ENCODE peak calls at places on chromosome 7, in six cellular contexts. One of them, this sample, is unnamed.

GRCh38 chr7:44323381-44324203 is 1.8 kb downstream of the CAMK2B start:
- DNase-seq in Ammon's horn: no peak
- DNase-seq in mesothelial cell of epicardium: no peak
- DNase-seq in RCC 7860: no peak
- DNase-seq in A549: no peak
- DNase-seq in foreskin fibroblast: no peak
- DNase-seq in this sample: no peak

GRCh38 chr7:48285365-48285764 is 114.1 kb downstream of the ABCA13 start:
- DNase-seq in Ammon's horn: no peak
- DNase-seq in mesothelial cell of epicardium: no peak
- DNase-seq in RCC 7860: peak; percentile 18
- DNase-seq in A549: peak; percentile 16
- DNase-seq in foreskin fibroblast: peak; percentile 13
- DNase-seq in this sample: no peak

GRCh38 chr7:101094376-101094775 is 9.1 kb downstream of the TRIM56 start:
- DNase-seq in Ammon's horn: no peak
- DNase-seq in mesothelial cell of epicardium: no peak
- DNase-seq in RCC 7860: no peak
- DNase-seq in A549: no peak
- DNase-seq in foreskin fibroblast: no peak
- DNase-seq in this sample: no peak

GRCh38 chr7:124754576-124755264 is 10.9 kb downstream of the GPR37 start:
- DNase-seq in Ammon's horn: peak; percentile 80
- DNase-seq in mesothelial cell of epicardium: no peak
- DNase-seq in RCC 7860: no peak
- DNase-seq in A549: no peak
- DNase-seq in foreskin fibroblast: no peak
- DNase-seq in this sample: no peak

GRCh38 chr7:158161194-158161593 is 426.4 kb downstream of the PTPRN2 start:
- DNase-seq in Ammon's horn: no peak
- DNase-seq in mesothelial cell of epicardium: no peak
- DNase-seq in RCC 7860: no peak
- DNase-seq in A549: no peak
- DNase-seq in foreskin fibroblast: no peak
- DNase-seq in this sample: no peak

GRCh38 chr7:33841658-33842057 is 63.7 kb upstream of the BMPER start:
- DNase-seq in Ammon's horn: peak; percentile 42
- DNase-seq in mesothelial cell of epicardium: no peak
- DNase-seq in RCC 7860: peak; percentile 17
- DNase-seq in A549: peak; percentile 28
- DNase-seq in foreskin fibroblast: peak; percentile 63
- DNase-seq in this sample: no peak

GRCh38 chr7:151232272-151233110 is at the start of gene CHPF2:
- DNase-seq in Ammon's horn: peak; percentile 95
- DNase-seq in mesothelial cell of epicardium: peak; percentile 79
- DNase-seq in RCC 7860: peak; percentile 81
- DNase-seq in A549: peak; percentile 83
- DNase-seq in foreskin fibroblast: peak; percentile 95
- DNase-seq in this sample: peak; percentile 96

GRCh38 chr7:107874605-107875446 is 16.2 kb upstream of the DLD start:
- DNase-seq in Ammon's horn: peak; percentile 77
- DNase-seq in mesothelial cell of epicardium: no peak
- DNase-seq in RCC 7860: peak; percentile 53
- DNase-seq in A549: peak; percentile 66
- DNase-seq in foreskin fibroblast: peak; percentile 79
- DNase-seq in this sample: no peak

GRCh38 chr7:1691096-1691495 is 21.0 kb downstream of the ELFN1 start:
- DNase-seq in Ammon's horn: no peak
- DNase-seq in mesothelial cell of epicardium: peak; percentile 6
- DNase-seq in RCC 7860: no peak
- DNase-seq in A549: no peak
- DNase-seq in foreskin fibroblast: no peak
- DNase-seq in this sample: no peak

GRCh38 chr7:74479066-74479781 is 25.5 kb downstream of the GTF2IRD1 start:
- DNase-seq in Ammon's horn: peak; percentile 49
- DNase-seq in mesothelial cell of epicardium: no peak
- DNase-seq in RCC 7860: peak; percentile 88
- DNase-seq in A549: no peak
- DNase-seq in foreskin fibroblast: no peak
- DNase-seq in this sample: no peak

GRCh38 chr7:631291-631711 is 95.2 kb upstream of the DNAAF5 start:
- DNase-seq in Ammon's horn: no peak
- DNase-seq in mesothelial cell of epicardium: no peak
- DNase-seq in RCC 7860: no peak
- DNase-seq in A549: no peak
- DNase-seq in foreskin fibroblast: no peak
- DNase-seq in this sample: no peak

GRCh38 chr7:44727346-44728262 is 21.0 kb upstream of the ZMIZ2 start:
- DNase-seq in Ammon's horn: no peak
- DNase-seq in mesothelial cell of epicardium: no peak
- DNase-seq in RCC 7860: peak; percentile 69
- DNase-seq in A549: no peak
- DNase-seq in foreskin fibroblast: peak; percentile 86
- DNase-seq in this sample: no peak

GRCh38 chr7:36390199-36391090 is 783 bp downstream of the ANLN start:
- DNase-seq in Ammon's horn: peak; percentile 19
- DNase-seq in mesothelial cell of epicardium: peak; percentile 76
- DNase-seq in RCC 7860: peak; percentile 87
- DNase-seq in A549: peak; percentile 87
- DNase-seq in foreskin fibroblast: peak; percentile 95
- DNase-seq in this sample: peak; percentile 12

GRCh38 chr7:151623766-151624165 is 104.1 kb upstream of the RHEB start:
- DNase-seq in Ammon's horn: no peak
- DNase-seq in mesothelial cell of epicardium: no peak
- DNase-seq in RCC 7860: peak; percentile 34
- DNase-seq in A549: no peak
- DNase-seq in foreskin fibroblast: no peak
- DNase-seq in this sample: no peak

GRCh38 chr7:129502708-129503685 is 666 bp downstream of the SMKR1 start:
- DNase-seq in Ammon's horn: peak; percentile 7
- DNase-seq in mesothelial cell of epicardium: no peak
- DNase-seq in RCC 7860: no peak
- DNase-seq in A549: peak; percentile 21
- DNase-seq in foreskin fibroblast: peak; percentile 25
- DNase-seq in this sample: no peak

GRCh38 chr7:507623-508305 is 11.9 kb downstream of the PDGFA start:
- DNase-seq in Ammon's horn: no peak
- DNase-seq in mesothelial cell of epicardium: no peak
- DNase-seq in RCC 7860: no peak
- DNase-seq in A549: no peak
- DNase-seq in foreskin fibroblast: no peak
- DNase-seq in this sample: no peak

GRCh38 chr7:2529161-2530075 is 9.8 kb downstream of the LFNG start:
- DNase-seq in Ammon's horn: peak; percentile 76
- DNase-seq in mesothelial cell of epicardium: no peak
- DNase-seq in RCC 7860: peak; percentile 86
- DNase-seq in A549: peak; percentile 60
- DNase-seq in foreskin fibroblast: peak; percentile 86
- DNase-seq in this sample: no peak

GRCh38 chr7:158432369-158433270 is 155.0 kb downstream of the PTPRN2 start:
- DNase-seq in Ammon's horn: no peak
- DNase-seq in mesothelial cell of epicardium: no peak
- DNase-seq in RCC 7860: no peak
- DNase-seq in A549: peak; percentile 96
- DNase-seq in foreskin fibroblast: no peak
- DNase-seq in this sample: no peak

GRCh38 chr7:150410131-150410530 is 31.0 kb downstream of the ZNF775 start:
- DNase-seq in Ammon's horn: no peak
- DNase-seq in mesothelial cell of epicardium: no peak
- DNase-seq in RCC 7860: no peak
- DNase-seq in A549: no peak
- DNase-seq in foreskin fibroblast: no peak
- DNase-seq in this sample: no peak

GRCh38 chr7:16939161-16939560 is 57.4 kb upstream of the AGR3 start:
- DNase-seq in Ammon's horn: no peak
- DNase-seq in mesothelial cell of epicardium: no peak
- DNase-seq in RCC 7860: no peak
- DNase-seq in A549: no peak
- DNase-seq in foreskin fibroblast: no peak
- DNase-seq in this sample: no peak

GRCh38 chr7:149720372-149721083 is 52.9 kb downstream of the ZNF467 start:
- DNase-seq in Ammon's horn: peak; percentile 93
- DNase-seq in mesothelial cell of epicardium: no peak
- DNase-seq in RCC 7860: peak; percentile 79
- DNase-seq in A549: no peak
- DNase-seq in foreskin fibroblast: peak; percentile 41
- DNase-seq in this sample: no peak

GRCh38 chr7:152923711-152924110 is 164.2 kb downstream of the ACTR3B start:
- DNase-seq in Ammon's horn: no peak
- DNase-seq in mesothelial cell of epicardium: no peak
- DNase-seq in RCC 7860: no peak
- DNase-seq in A549: no peak
- DNase-seq in foreskin fibroblast: no peak
- DNase-seq in this sample: no peak

GRCh38 chr7:148993193-148993592 is 35.1 kb downstream of the PDIA4 start:
- DNase-seq in Ammon's horn: no peak
- DNase-seq in mesothelial cell of epicardium: no peak
- DNase-seq in RCC 7860: no peak
- DNase-seq in A549: no peak
- DNase-seq in foreskin fibroblast: no peak
- DNase-seq in this sample: no peak

GRCh38 chr7:52689912-52690311 is 345.5 kb upstream of the POM121L12 start:
- DNase-seq in Ammon's horn: no peak
- DNase-seq in mesothelial cell of epicardium: no peak
- DNase-seq in RCC 7860: peak; percentile 9
- DNase-seq in A549: no peak
- DNase-seq in foreskin fibroblast: no peak
- DNase-seq in this sample: no peak

GRCh38 chr7:151714201-151714600 is 162.7 kb downstream of the PRKAG2 start:
- DNase-seq in Ammon's horn: no peak
- DNase-seq in mesothelial cell of epicardium: no peak
- DNase-seq in RCC 7860: no peak
- DNase-seq in A549: no peak
- DNase-seq in foreskin fibroblast: no peak
- DNase-seq in this sample: no peak

GRCh38 chr7:12490105-12490688 is 80.3 kb upstream of the SCIN start:
- DNase-seq in Ammon's horn: peak; percentile 7
- DNase-seq in mesothelial cell of epicardium: no peak
- DNase-seq in RCC 7860: peak; percentile 33
- DNase-seq in A549: peak; percentile 49
- DNase-seq in foreskin fibroblast: peak; percentile 47
- DNase-seq in this sample: no peak

GRCh38 chr7:104772405-104772821 is 241.6 kb upstream of the KMT2E start:
- DNase-seq in Ammon's horn: no peak
- DNase-seq in mesothelial cell of epicardium: no peak
- DNase-seq in RCC 7860: no peak
- DNase-seq in A549: no peak
- DNase-seq in foreskin fibroblast: no peak
- DNase-seq in this sample: no peak